ENCODE peak calls at places on chromosome 19, in five cellular contexts. P, V, F, M and I are unnamed samples.

GRCh38 chr19:51887522-51888498 is at the start of gene ZNF577:
- DNase-seq in M (peak; percentile 89), F (peak; percentile 89), V (peak; percentile 82), P (no peak), I (peak; percentile 92)

GRCh38 chr19:27689734-27690241 is 1523.2 kb downstream of the UQCRFS1 start:
- DNase-seq in M (no peak), V (no peak), F (no peak), P (no peak), I (no peak)

GRCh38 chr19:16076958-16077611 is 790 bp downstream of the TPM4 start:
- DNase-seq in P (no peak), M (no peak), V (peak; percentile 61), F (peak; percentile 51), I (no peak)

GRCh38 chr19:45130888-45131615 is 29.7 kb downstream of the NKPD1 start:
- DNase-seq in M (peak; percentile 21), P (peak; percentile 35), F (no peak), V (no peak), I (peak; percentile 25)

GRCh38 chr19:41945135-41945766 is 13.9 kb downstream of the RABAC1 start:
- DNase-seq in P (no peak), V (no peak), M (peak; percentile 17), F (no peak), I (no peak)

GRCh38 chr19:32828139-32828538 is 41.4 kb downstream of the SLC7A9 start:
- DNase-seq in P (no peak), F (no peak), M (no peak), V (no peak), I (no peak)

GRCh38 chr19:53951436-53951835 is 11.3 kb upstream of the CACNG8 start:
- DNase-seq in V (no peak), F (no peak), M (no peak), P (no peak), I (no peak)

GRCh38 chr19:13093407-13094284 is 9.0 kb downstream of the LYL1 start:
- DNase-seq in V (peak; percentile 70), F (peak; percentile 80), P (peak; percentile 97), M (peak; percentile 74), I (peak; percentile 90)

GRCh38 chr19:37361994-37362393 is 8.9 kb upstream of the ZNF527 start:
- DNase-seq in F (no peak), P (no peak), V (no peak), M (no peak), I (no peak)

GRCh38 chr19:39507715-39508364 is 7.1 kb upstream of the SELENOV start:
- DNase-seq in M (no peak), P (no peak), F (no peak), V (no peak), I (no peak)

GRCh38 chr19:58319241-58319640 is 7.6 kb upstream of the ZSCAN22 start:
- DNase-seq in V (no peak), M (no peak), F (no peak), P (no peak), I (no peak)

GRCh38 chr19:55301459-55302331 is 17.9 kb downstream of the BRSK1 start:
- DNase-seq in P (peak; percentile 100), V (peak; percentile 82), F (peak; percentile 89), M (peak; percentile 78), I (peak; percentile 84)

GRCh38 chr19:52992109-52993004 is 21.4 kb upstream of the ERVV-1 start:
- DNase-seq in M (peak; percentile 10), F (peak; percentile 11), V (no peak), P (no peak), I (no peak)

GRCh38 chr19:31498781-31499180 is 149.5 kb upstream of the TSHZ3 start:
- DNase-seq in F (no peak), M (no peak), V (no peak), P (no peak), I (no peak)

GRCh38 chr19:41939861-41940442 is 11.7 kb upstream of the ERFL start:
- DNase-seq in F (no peak), P (no peak), V (no peak), M (no peak), I (no peak)

GRCh38 chr19:5321851-5322681 is 18.5 kb downstream of the PTPRS start:
- DNase-seq in V (no peak), M (no peak), P (no peak), F (no peak), I (no peak)

GRCh38 chr19:5691930-5692784 is 2.1 kb downstream of the RPL36 start:
- DNase-seq in F (no peak), P (no peak), V (no peak), M (no peak), I (peak; percentile 57)

GRCh38 chr19:42443944-42444398 is 1.2 kb upstream of the CXCL17 start:
- DNase-seq in P (no peak), F (no peak), M (no peak), V (no peak), I (no peak)

DNA sequence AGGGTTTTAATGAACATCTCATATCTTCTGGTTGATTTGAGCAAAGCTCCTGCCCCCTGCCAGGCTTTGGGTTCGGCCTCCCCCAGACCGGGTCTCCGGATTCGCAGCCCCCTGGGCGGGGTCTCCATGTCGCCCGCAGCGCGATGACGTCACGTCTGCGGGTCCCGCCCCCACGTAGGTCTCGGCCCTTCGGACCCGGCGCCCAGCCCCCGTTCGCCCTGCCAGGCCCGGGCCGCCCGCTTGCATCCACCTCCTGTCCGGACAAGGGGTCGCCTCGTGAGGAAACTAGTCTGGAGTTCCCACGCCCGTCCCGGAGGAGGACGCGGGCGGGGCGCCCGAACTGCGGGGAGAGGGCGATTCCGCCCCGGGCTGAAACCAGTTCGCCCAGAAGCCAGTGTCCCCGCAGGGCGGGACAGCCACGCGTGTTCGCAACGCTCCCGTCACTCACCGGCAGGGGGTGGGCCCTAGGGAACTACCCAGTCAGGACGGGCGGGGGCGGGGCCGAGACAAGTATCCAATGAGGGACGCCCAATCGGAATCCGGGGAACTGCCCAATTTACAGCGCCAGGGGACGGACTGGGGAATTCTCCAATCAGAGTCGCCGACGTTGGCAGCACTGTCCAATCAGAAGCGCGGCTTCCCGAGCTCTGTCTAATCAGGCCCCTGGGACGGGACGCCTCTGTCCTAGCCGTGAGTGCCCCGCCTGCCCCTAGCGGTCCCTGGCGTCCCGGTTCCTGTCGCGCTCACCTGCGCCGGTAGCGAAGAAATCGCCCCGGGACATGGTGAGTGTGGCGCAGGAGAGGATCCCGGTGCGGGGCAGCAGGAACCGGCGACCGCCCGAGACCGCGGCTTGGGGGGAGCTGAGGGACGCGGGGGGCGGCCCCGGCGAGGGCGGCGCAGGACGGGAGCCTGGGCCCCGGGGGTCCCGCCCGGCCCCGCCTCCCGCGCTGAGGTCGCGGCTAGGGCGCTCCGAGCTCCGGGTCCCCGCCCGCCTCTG is at the start of gene ZNF555:
- DNase-seq in F (peak; percentile 100), V (peak; percentile 100), P (peak; percentile 100), M (peak; percentile 100), I (peak; percentile 95)
- TF ChIP-seq POLR2A in F (peak; percentile 65), V (no peak), P (peak; percentile 72), M (peak; percentile 46), I (peak; percentile 22)

DNA sequence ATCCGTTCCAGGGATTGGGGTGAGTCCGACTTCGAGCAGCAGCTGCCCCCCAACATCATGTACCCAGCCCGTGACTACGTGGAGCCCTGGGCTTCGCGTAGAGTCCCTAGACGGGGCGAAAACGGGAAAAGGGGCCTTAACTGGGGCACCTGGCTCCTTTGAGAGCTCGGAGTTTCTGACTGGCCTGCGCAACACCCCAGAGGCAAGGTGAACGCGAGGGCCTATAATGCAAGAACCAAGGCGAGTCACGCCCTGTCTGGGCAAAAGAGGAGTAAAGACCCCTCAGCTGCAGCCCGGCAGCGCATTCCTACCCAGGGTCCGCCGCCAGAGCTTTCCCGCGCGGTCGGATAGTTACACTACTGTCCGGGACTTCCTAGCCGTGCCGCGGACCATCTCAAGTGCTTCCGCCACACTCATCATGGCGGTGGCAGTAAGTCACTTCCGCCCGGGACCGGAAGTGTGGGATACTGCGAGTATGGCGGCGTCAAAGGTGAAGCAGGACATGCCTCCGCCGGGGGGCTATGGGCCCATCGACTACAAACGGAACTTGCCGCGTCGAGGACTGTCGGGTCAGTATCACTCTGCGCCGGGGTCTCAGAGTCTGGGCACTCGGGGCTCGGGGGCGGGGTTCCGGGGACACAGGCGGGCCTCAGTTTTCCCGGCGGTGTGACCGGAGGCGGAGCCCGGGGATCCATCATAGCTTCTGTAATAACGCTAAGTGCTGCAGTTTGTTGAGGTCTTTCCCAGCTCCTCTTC is at the start of gene NDUFA13:
- DNase-seq in V (peak; percentile 97), P (peak; percentile 90), F (peak; percentile 94), M (peak; percentile 89), I (peak; percentile 94)
- TF ChIP-seq POLR2A in V (peak; percentile 60), P (peak; percentile 75), F (peak; percentile 81), M (peak; percentile 62), I (peak; percentile 84)

GRCh38 chr19:1862424-1863307 is 713 bp downstream of the KLF16 start:
- DNase-seq in P (peak; percentile 77), V (no peak), M (no peak), F (peak; percentile 45), I (peak; percentile 84)

GRCh38 chr19:1863638-1864479 is 480 bp upstream of the KLF16 start:
- DNase-seq in P (peak; percentile 97), M (peak; percentile 89), V (peak; percentile 72), F (peak; percentile 84), I (peak; percentile 96)

GRCh38 chr19:1862068-1862423 is 1.3 kb downstream of the KLF16 start:
- DNase-seq in F (no peak), M (no peak), V (no peak), P (no peak), I (no peak)

GRCh38 chr19:1864480-1865171 is 1.2 kb upstream of the KLF16 start:
- DNase-seq in P (peak; percentile 88), F (peak; percentile 69), V (no peak), M (peak; percentile 58), I (peak; percentile 83)

GRCh38 chr19:1863308-1863637 is at the start of gene KLF16:
- DNase-seq in V (no peak), F (no peak), P (peak; percentile 55), M (no peak), I (no peak)
- TF ChIP-seq POLR2A in V (peak; percentile 32), F (no peak), P (peak; percentile 72), M (peak; percentile 23), I (no peak)

GRCh38 chr19:11451942-11452813 is 16.7 kb downstream of the PRKCSH start:
- DNase-seq in M (no peak), P (no peak), F (no peak), V (no peak), I (no peak)

GRCh38 chr19:11448923-11449554 is 13.6 kb downstream of the PRKCSH start:
- DNase-seq in V (no peak), M (no peak), F (no peak), P (no peak), I (no peak)

GRCh38 chr19:11452814-11453335 is 17.4 kb downstream of the PRKCSH start:
- DNase-seq in V (no peak), P (no peak), F (no peak), M (no peak), I (no peak)

GRCh38 chr19:11451327-11451941 is 16.0 kb downstream of the PRKCSH start:
- DNase-seq in F (no peak), P (no peak), M (no peak), V (no peak), I (no peak)

DNA sequence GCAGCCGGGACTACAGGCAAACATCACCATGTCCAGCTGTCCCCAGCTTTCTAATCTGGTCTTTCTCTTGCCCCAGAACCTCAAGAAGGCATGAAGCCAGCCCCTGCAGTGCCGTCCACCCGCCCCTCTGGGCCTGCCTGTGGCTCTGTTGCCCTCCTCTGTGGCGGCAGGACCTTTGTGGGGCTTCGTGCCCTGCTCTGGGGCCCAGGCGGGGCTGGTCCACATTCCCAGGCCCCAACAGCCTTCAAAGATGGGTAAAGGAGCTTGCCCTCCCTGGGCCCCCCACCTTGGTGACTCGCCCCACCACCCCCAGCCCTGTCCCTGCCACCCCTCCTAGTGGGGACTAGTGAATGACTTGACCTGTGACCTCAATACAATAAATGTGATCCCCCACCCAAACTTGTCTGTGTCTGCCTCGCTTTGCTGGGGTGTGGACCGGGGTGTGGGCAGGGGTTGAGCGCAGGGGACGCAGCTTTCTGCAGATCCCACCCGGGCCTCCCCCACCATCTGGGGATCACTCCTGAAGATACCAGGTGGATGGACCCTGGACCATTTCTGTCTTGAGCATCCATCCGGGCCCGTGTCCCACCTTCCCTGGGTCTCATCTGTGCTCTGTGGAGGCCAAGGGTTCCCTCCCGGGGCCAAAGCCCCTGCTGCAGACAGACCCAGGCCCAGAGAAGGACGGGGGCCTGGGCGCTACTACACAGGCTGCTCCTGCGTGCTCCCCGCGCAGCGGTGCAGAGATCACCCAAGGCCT is 15.3 kb downstream of the PRKCSH start:
- DNase-seq in P (no peak), V (no peak), F (no peak), M (no peak), I (no peak)
- TF ChIP-seq POLR2A in P (no peak), V (no peak), F (no peak), M (no peak), I (no peak)